ENCODE peak calls at places on chromosomes 3 and 15, in seven cellular contexts. M, Y, H, F, I, J and X are unnamed samples.

GRCh38 chr15:101684384-101684783 is 32.2 kb upstream of the TM2D3 start:
- DNase-seq in M (no peak), Y (no peak), H (no peak), F (no peak), I (no peak), J (no peak), X (no peak)

GRCh38 chr3:15097889-15098288 is 1.1 kb downstream of the RBSN start:
- DNase-seq in M (no peak), Y (no peak), H (peak), F (no peak), I (no peak), J (no peak), X (no peak)

GRCh38 chr15:35693887-35694286 is 147.9 kb upstream of the DPH6 start:
- DNase-seq in M (no peak), Y (no peak), H (no peak), F (no peak), I (no peak), J (peak), X (no peak)

GRCh38 chr3:115100172-115100571 is 46.9 kb downstream of the ZBTB20 start:
- DNase-seq in M (no peak), Y (no peak), H (no peak), F (peak), I (no peak), J (peak), X (no peak)

GRCh38 chr3:127820871-127821853 is 1.2 kb downstream of the MGLL start:
- DNase-seq in M (no peak), Y (no peak), H (no peak), F (no peak), I (peak), J (peak), X (no peak)

GRCh38 chr3:161393803-161394202 is 22.5 kb upstream of the SPTSSB start:
- DNase-seq in M (no peak), Y (no peak), H (no peak), F (no peak), I (no peak), J (no peak), X (no peak)

GRCh38 chr3:112010631-112011030 is 11.9 kb downstream of the TAGLN3 start:
- DNase-seq in M (no peak), Y (no peak), H (no peak), F (no peak), I (no peak), J (no peak), X (no peak)

GRCh38 chr3:193640165-193640706 is 47.2 kb downstream of the OPA1 start:
- DNase-seq in M (no peak), Y (no peak), H (no peak), F (no peak), I (no peak), J (no peak), X (no peak)

GRCh38 chr15:74242296-74242929 is 6.3 kb downstream of the CCDC33 start:
- DNase-seq in M (peak), Y (no peak), H (no peak), F (no peak), I (no peak), J (peak), X (no peak)

GRCh38 chr3:31100519-31100918 is 206.1 kb upstream of the GADL1 start:
- DNase-seq in M (no peak), Y (no peak), H (no peak), F (no peak), I (no peak), J (no peak), X (no peak)

GRCh38 chr15:101827257-101827656 is 15.3 kb downstream of the OR4F15 start:
- DNase-seq in M (no peak), Y (no peak), H (no peak), F (no peak), I (no peak), J (no peak), X (no peak)

GRCh38 chr3:68089572-68089991 is 435.2 kb upstream of the SUCLG2 start:
- DNase-seq in M (no peak), Y (no peak), H (no peak), F (no peak), I (no peak), J (no peak), X (no peak)

GRCh38 chr15:101185336-101185735 is 66.5 kb downstream of the CHSY1 start:
- DNase-seq in M (no peak), Y (no peak), H (no peak), F (no peak), I (no peak), J (no peak), X (no peak)

GRCh38 chr3:170180107-170180951 is 1.2 kb downstream of the PHC3 start:
- DNase-seq in M (no peak), Y (no peak), H (peak), F (no peak), I (peak), J (no peak), X (no peak)

GRCh38 chr3:47996440-47996839 is 19.8 kb downstream of the MAP4 start:
- DNase-seq in M (no peak), Y (no peak), H (no peak), F (no peak), I (no peak), J (no peak), X (no peak)

GRCh38 chr3:107297597-107297996 is 79.6 kb upstream of the CCDC54 start:
- DNase-seq in M (no peak), Y (no peak), H (no peak), F (no peak), I (no peak), J (no peak), X (no peak)

GRCh38 chr15:85976986-85977385 is 102.7 kb upstream of the AGBL1 start:
- DNase-seq in M (no peak), Y (no peak), H (no peak), F (no peak), I (no peak), J (no peak), X (no peak)

GRCh38 chr3:117439812-117440211 is 730.2 kb downstream of the TUSC7 start:
- DNase-seq in M (no peak), Y (peak), H (no peak), F (peak), I (no peak), J (no peak), X (no peak)

GRCh38 chr3:45035441-45036301 is 9.6 kb downstream of the CLEC3B start:
- DNase-seq in M (peak), Y (no peak), H (no peak), F (no peak), I (no peak), J (no peak), X (no peak)

GRCh38 chr3:180633722-180634121 is 31.8 kb downstream of the TTC14 start:
- DNase-seq in M (no peak), Y (no peak), H (no peak), F (no peak), I (no peak), J (no peak), X (no peak)

GRCh38 chr3:123952844-123953520 is 8.0 kb downstream of the CCDC14 start:
- DNase-seq in M (no peak), Y (no peak), H (no peak), F (no peak), I (no peak), J (no peak), X (no peak)

GRCh38 chr3:184177331-184177731 is 2.7 kb downstream of the AP2M1 start:
- DNase-seq in M (no peak), Y (no peak), H (no peak), F (no peak), I (no peak), J (no peak), X (no peak)

GRCh38 chr3:165254812-165255211 is 58.6 kb upstream of the SLITRK3 start:
- DNase-seq in M (no peak), Y (no peak), H (no peak), F (peak), I (no peak), J (no peak), X (no peak)

GRCh38 chr3:27141668-27142067 is 227.5 kb downstream of the NEK10 start:
- DNase-seq in M (no peak), Y (no peak), H (no peak), F (no peak), I (no peak), J (no peak), X (no peak)

GRCh38 chr3:62874398-62875102 is 666 bp downstream of the CADPS start:
- DNase-seq in M (no peak), Y (no peak), H (no peak), F (peak), I (no peak), J (no peak), X (no peak)

GRCh38 chr3:82087958-82088357 is 326.5 kb upstream of the GBE1 start:
- DNase-seq in M (no peak), Y (no peak), H (no peak), F (no peak), I (no peak), J (no peak), X (no peak)

GRCh38 chr3:34212671-34213070 is 414.2 kb downstream of the PDCD6IP start:
- DNase-seq in M (no peak), Y (no peak), H (no peak), F (peak), I (peak), J (no peak), X (no peak)

GRCh38 chr3:192772495-192772894 is 45.2 kb upstream of the FGF12 start:
- DNase-seq in M (no peak), Y (peak), H (no peak), F (peak), I (peak), J (no peak), X (no peak)

GRCh38 chr15:70299931-70300858 is 202.5 kb upstream of the TLE3 start:
- DNase-seq in M (no peak), Y (no peak), H (peak), F (no peak), I (peak), J (no peak), X (peak)

GRCh38 chr15:49438970-49439631 is 16.1 kb downstream of the FGF7 start:
- DNase-seq in M (no peak), Y (no peak), H (no peak), F (no peak), I (no peak), J (no peak), X (no peak)

GRCh38 chr15:70047386-70048195 is 50.1 kb downstream of the TLE3 start:
- DNase-seq in M (peak), Y (no peak), H (no peak), F (no peak), I (no peak), J (no peak), X (no peak)

GRCh38 chr3:177358968-177359600 is 161.8 kb upstream of the TBL1XR1 start:
- DNase-seq in M (peak), Y (peak), H (peak), F (peak), I (peak), J (peak), X (no peak)

GRCh38 chr15:51414256-51414860 is 72.9 kb downstream of the GLDN start:
- DNase-seq in M (no peak), Y (no peak), H (no peak), F (no peak), I (no peak), J (no peak), X (no peak)

GRCh38 chr3:185341616-185342457 is 21.1 kb upstream of the MAP3K13 start:
- DNase-seq in M (no peak), Y (no peak), H (no peak), F (no peak), I (no peak), J (no peak), X (no peak)

GRCh38 chr3:30347679-30348216 is 258.7 kb upstream of the TGFBR2 start:
- DNase-seq in M (no peak), Y (no peak), H (no peak), F (no peak), I (no peak), J (no peak), X (no peak)

GRCh38 chr3:111895079-111895478 is 36.0 kb downstream of the PHLDB2 start:
- DNase-seq in M (no peak), Y (no peak), H (no peak), F (peak), I (no peak), J (no peak), X (no peak)